ENCODE peak calls at places on chromosome 20, in nine cellular contexts. P is IMR-90, T is left ventricle myocardium inferior, V is Peyer's patch, C is stomach, O is left lung, Y is heart left ventricle, X is H9, U is thoracic aorta. M is an unnamed sample. For H3K9me3, the result is how much of the 10 kb centered on the place peaks cover.

GRCh38 chr20:1371235-1371782 is 21.5 kb downstream of the FKBP1A start:
- DNase-seq in P (no peak), T (no peak), V (no peak), C (no peak), O (no peak), Y (no peak), X (no peak), U (no peak), M (no peak)

GRCh38 chr20:33079267-33079666 is at the start of gene BPIFB4:
- DNase-seq in P (no peak), T (no peak), V (no peak), C (no peak), O (no peak), Y (no peak), X (no peak), U (no peak), M (no peak)

GRCh38 chr20:20492521-20493334 is 124.8 kb downstream of the INSM1 start:
- DNase-seq in P (no peak), T (no peak), V (no peak), C (peak), O (no peak), Y (no peak), X (no peak), U (no peak), M (no peak)

GRCh38 chr20:17872434-17872833 is 96.2 kb downstream of the SNX5 start:
- DNase-seq in P (no peak), T (no peak), V (no peak), C (no peak), O (no peak), Y (no peak), X (no peak), U (no peak), M (no peak)

GRCh38 chr20:63432577-63433061 is 39.8 kb downstream of the KCNQ2 start:
- DNase-seq in P (no peak), T (no peak), V (no peak), C (no peak), O (no peak), Y (no peak), X (peak), U (no peak), M (no peak)

GRCh38 chr20:31835977-31836852 is 9.2 kb downstream of the FOXS1 start:
- DNase-seq in P (peak), T (peak), V (peak), C (peak), O (peak), Y (peak), X (no peak), U (peak), M (peak)

GRCh38 chr20:34099675-34100074 is 12.4 kb downstream of the EIF2S2 start:
- DNase-seq in P (no peak), T (no peak), V (no peak), C (no peak), O (no peak), Y (no peak), X (no peak), U (no peak), M (no peak)

GRCh38 chr20:13009682-13010406 is 1.1 kb downstream of the SPTLC3 start:
- DNase-seq in P (peak), T (no peak), V (no peak), C (no peak), O (no peak), Y (peak), X (no peak), U (peak), M (peak)

GRCh38 chr20:44017905-44018683 is 103.4 kb downstream of the TOX2 start:
- DNase-seq in P (peak), T (no peak), V (no peak), C (peak), O (peak), Y (peak), X (no peak), U (peak), M (no peak)

GRCh38 chr20:12594410-12595130 is 414.2 kb upstream of the SPTLC3 start:
- DNase-seq in P (no peak), T (no peak), V (no peak), C (no peak), O (no peak), Y (no peak), X (no peak), U (no peak), M (no peak)

GRCh38 chr20:1809611-1810510 is 85.3 kb upstream of the SIRPA start:
- DNase-seq in P (peak), T (no peak), V (no peak), C (no peak), O (no peak), Y (no peak), X (no peak), U (no peak), M (peak)

GRCh38 chr20:1341561-1342265 is 12.8 kb upstream of the SDCBP2 start:
- DNase-seq in P (peak), T (no peak), V (no peak), C (no peak), O (no peak), Y (peak), X (peak), U (no peak), M (peak)

GRCh38 chr20:9024996-9025395 is 43.9 kb upstream of the PLCB4 start:
- DNase-seq in P (no peak), T (no peak), V (no peak), C (no peak), O (no peak), Y (no peak), X (no peak), U (no peak), M (no peak)

GRCh38 chr20:13355386-13355785 is 134.3 kb downstream of the ISM1 start:
- DNase-seq in P (no peak), T (no peak), V (no peak), C (no peak), O (no peak), Y (no peak), X (no peak), U (no peak), M (no peak)

GRCh38 chr20:51812861-51813260 is 10.5 kb upstream of the SALL4 start:
- DNase-seq in P (no peak), T (no peak), V (no peak), C (no peak), O (no peak), Y (no peak), X (no peak), U (no peak), M (no peak)

GRCh38 chr20:3406481-3407425 is 716 bp downstream of the DNAAF9 start:
- DNase-seq in P (peak), T (no peak), V (peak), C (peak), O (peak), Y (peak), X (peak), U (no peak), M (peak)

GRCh38 chr20:33310327-33310899 is 27.4 kb downstream of the BPIFB1 start:
- DNase-seq in P (no peak), T (no peak), V (no peak), C (no peak), O (no peak), Y (no peak), X (no peak), U (no peak), M (no peak)

GRCh38 chr20:44083220-44083933 is 103.6 kb downstream of the JPH2 start:
- DNase-seq in P (peak), T (peak), V (no peak), C (no peak), O (no peak), Y (peak), X (no peak), U (no peak), M (peak)

GRCh38 chr20:3390759-3391500 is 16.5 kb downstream of the DNAAF9 start:
- DNase-seq in P (no peak), T (no peak), V (no peak), C (no peak), O (no peak), Y (no peak), X (no peak), U (no peak), M (no peak)

GRCh38 chr20:37630161-37630560 is 63.7 kb upstream of the CTNNBL1 start:
- DNase-seq in P (no peak), T (no peak), V (no peak), C (no peak), O (no peak), Y (no peak), X (no peak), U (no peak), M (no peak)

GRCh38 chr20:44736170-44737021 is 9.3 kb upstream of the KCNK15 start:
- DNase-seq in P (peak), T (no peak), V (peak), C (peak), O (no peak), Y (peak), X (peak), U (no peak), M (peak)

GRCh38 chr20:62258499-62259293 is 20.4 kb downstream of the OSBPL2 start:
- DNase-seq in P (peak), T (no peak), V (no peak), C (no peak), O (no peak), Y (no peak), X (no peak), U (peak), M (peak)

GRCh38 chr20:4135385-4136077 is 120.2 kb upstream of the RNF24 start:
- DNase-seq in P (peak), T (no peak), V (no peak), C (peak), O (no peak), Y (no peak), X (peak), U (peak), M (no peak)

GRCh38 chr20:56157530-56158203 is 90.9 kb upstream of the MC3R start:
- DNase-seq in P (no peak), T (no peak), V (no peak), C (no peak), O (no peak), Y (no peak), X (no peak), U (no peak), M (no peak)
- H3K9me3 ChIP-seq in P (under half), T (under half), V (under half), C (under half), O (under half), Y (under half), X (half or more), U (under half), M (under half)

GRCh38 chr20:41782255-41782654 is 164.1 kb upstream of the CHD6 start:
- DNase-seq in P (no peak), T (no peak), V (no peak), C (no peak), O (no peak), Y (no peak), X (no peak), U (no peak), M (no peak)

GRCh38 chr20:41774291-41774690 is 156.1 kb upstream of the CHD6 start:
- DNase-seq in P (no peak), T (no peak), V (no peak), C (no peak), O (no peak), Y (no peak), X (no peak), U (no peak), M (no peak)

DNA sequence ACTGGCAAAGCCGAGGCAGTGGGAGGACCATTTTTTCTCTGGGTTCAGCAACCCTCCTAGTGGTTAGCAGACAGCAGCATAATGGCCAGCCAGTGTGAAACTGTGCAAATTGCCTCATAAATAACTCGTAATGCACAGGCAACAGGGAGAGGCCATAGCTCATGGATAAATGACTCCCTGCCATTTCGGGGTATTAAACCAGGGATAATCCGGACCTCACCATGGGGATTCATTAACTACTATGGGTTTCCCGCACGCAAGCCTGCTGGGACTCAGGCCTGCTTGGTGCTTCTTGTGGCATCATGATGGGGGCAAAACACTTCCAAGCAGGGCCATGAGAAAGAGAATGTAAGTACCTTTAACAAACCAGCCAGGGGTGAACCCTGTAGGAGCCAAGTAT is 158.3 kb upstream of the CHD6 start:
- DNase-seq in P (no peak), T (no peak), V (no peak), C (no peak), O (no peak), Y (no peak), X (no peak), U (no peak), M (no peak)
- H3K27ac ChIP-seq in P (no peak), T (no peak), V (no peak), C (no peak), O (no peak), Y (no peak), X (no peak), U (no peak), M (no peak)

DNA sequence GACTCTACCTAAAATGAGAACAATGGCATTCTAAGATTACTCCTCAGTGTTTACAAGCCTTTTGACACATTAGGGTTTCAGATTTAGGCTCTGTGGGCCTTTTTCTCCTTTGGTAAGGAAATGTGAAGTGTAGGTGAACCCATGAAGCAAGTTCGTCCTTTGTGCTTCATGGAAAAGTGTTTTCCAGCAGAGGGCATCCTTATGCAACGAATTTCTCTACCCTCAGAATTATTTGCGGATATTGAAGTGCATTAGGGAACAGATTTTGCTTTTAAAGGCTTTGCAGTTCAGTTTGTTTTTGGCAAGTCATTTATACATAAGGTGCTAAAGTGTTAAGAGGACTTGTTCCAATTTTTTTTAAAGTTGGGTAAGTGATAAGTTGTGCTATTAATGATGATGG is 55.7 kb upstream of the FERMT1 start:
- DNase-seq in P (peak), T (no peak), V (no peak), C (no peak), O (no peak), Y (no peak), X (no peak), U (no peak), M (no peak)
- TF ChIP-seq CTCF in P (peak), T (peak), V (peak), C (no peak), O (peak), Y (peak), X (peak), U (peak), M (no peak)

GRCh38 chr20:49367113-49367512 is 89.3 kb upstream of the ZNFX1 start:
- DNase-seq in P (no peak), T (no peak), V (no peak), C (no peak), O (no peak), Y (no peak), X (no peak), U (no peak), M (no peak)
- H3K9me3 ChIP-seq in P (under half), T (under half), V (under half), C (under half), O (under half), Y (under half), X (under half), U (under half), M (under half)

GRCh38 chr20:56359212-56360132 is 698 bp downstream of the FAM210B start:
- DNase-seq in P (peak), T (peak), V (peak), C (peak), O (peak), Y (peak), X (peak), U (no peak), M (peak)

GRCh38 chr20:56360899-56361199 is 2.1 kb downstream of the FAM210B start:
- DNase-seq in P (no peak), T (no peak), V (no peak), C (no peak), O (no peak), Y (no peak), X (no peak), U (no peak), M (no peak)

GRCh38 chr20:56361888-56362287 is 3.1 kb downstream of the FAM210B start:
- DNase-seq in P (no peak), T (no peak), V (no peak), C (no peak), O (no peak), Y (no peak), X (no peak), U (no peak), M (no peak)

GRCh38 chr20:56358600-56359211 is at the start of gene FAM210B:
- DNase-seq in P (peak), T (peak), V (peak), C (peak), O (peak), Y (peak), X (peak), U (peak), M (peak)

GRCh38 chr20:56360133-56360898 is 1.5 kb downstream of the FAM210B start:
- DNase-seq in P (no peak), T (no peak), V (no peak), C (no peak), O (peak), Y (no peak), X (no peak), U (no peak), M (no peak)
- H3K27ac ChIP-seq in P (peak), T (peak), V (peak), C (peak), O (peak), Y (peak), X (no peak), U (peak), M (peak)

DNA sequence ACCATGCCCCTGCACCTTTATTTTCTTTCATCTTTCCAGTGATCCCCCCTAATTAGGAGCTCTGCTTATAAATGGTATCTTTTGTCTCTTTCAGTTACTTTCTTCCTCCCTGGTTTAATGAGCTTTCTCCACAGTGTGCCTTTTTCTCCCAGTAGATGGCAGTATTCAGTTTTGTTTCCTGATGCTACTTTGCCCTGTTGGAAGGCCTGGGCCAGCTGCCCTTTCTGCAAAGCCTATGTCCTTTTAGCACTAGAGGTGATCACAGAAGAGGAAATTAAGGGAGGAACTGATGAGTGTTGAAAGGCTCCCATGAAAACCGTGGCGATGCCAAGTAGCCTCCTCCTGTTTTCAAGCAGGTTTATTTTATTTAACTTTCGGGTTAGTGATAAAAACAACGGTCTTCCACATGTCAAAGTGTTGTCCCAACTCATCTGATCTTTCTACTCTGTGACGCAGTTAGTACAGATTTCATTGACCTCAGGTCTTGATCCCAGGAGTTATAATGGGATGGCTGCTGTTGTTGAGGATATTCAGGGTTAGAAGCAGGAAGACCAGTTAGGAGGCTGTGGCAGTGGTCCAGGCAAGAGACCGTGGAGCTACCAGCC is 184.2 kb upstream of the BMP2 start:
- DNase-seq in P (peak), T (peak), V (no peak), C (peak), O (no peak), Y (no peak), X (peak), U (no peak), M (no peak)
- TF ChIP-seq CTCF in P (peak), T (peak), V (peak), C (peak), O (peak), Y (peak), X (peak), U (peak), M (peak)

DNA sequence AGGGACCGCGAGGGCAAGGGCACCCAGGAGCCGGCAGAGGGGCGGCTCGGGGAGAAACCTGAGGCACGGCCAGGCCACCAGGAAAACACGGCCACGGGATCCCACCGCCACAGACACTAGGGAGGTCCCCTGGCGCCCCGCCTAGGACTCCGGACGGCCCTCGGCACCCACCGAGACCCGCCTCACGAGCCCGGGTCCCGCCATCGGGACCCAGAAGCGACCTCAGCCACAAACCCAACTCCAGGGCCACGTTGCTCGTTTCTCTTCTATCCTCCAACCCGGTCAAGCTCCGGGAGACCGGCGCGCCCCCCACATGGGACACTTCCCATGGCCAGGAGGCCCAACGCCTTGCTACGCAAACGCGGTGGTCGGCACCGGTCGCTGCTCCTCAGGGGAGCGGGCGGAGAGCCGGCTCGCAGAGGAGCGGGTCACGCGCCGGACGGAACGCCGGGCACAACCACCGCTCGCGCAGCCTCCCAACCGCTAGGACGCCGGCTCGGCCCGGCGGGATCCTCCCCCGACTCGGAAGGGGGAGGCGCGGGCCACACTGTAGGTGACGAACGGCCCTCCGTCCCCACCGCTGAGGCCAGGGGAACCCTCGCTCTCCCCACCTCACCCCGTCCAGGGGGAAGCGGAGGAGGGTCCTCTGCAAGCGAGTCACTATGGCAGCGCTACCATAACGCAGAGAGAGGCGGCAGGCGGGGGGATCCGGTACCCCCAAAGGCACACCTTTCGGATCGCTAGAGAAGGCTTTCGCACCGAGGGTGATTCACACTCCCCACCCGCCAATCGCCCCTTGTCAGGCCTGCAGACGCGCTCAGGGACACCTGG is 1514.1 kb upstream of the DEFB115 start:
- DNase-seq in P (no peak), T (no peak), V (no peak), C (no peak), O (no peak), Y (no peak), X (no peak), U (no peak), M (no peak)
- H3K9me3 ChIP-seq in P (under half), T (under half), V (under half), C (under half), O (under half), Y (under half), X (under half), U (under half), M (under half)

GRCh38 chr20:47280228-47280627 is 76.3 kb downstream of the ZMYND8 start:
- DNase-seq in P (no peak), T (no peak), V (no peak), C (no peak), O (no peak), Y (no peak), X (no peak), U (no peak), M (peak)
- H3K27ac ChIP-seq in P (no peak), T (no peak), V (no peak), C (no peak), O (no peak), Y (no peak), X (no peak), U (no peak), M (no peak)

GRCh38 chr20:60453847-60454246 is 495.6 kb downstream of the CDH26 start:
- DNase-seq in P (no peak), T (no peak), V (no peak), C (no peak), O (no peak), Y (no peak), X (peak), U (no peak), M (no peak)
- TF ChIP-seq CTCF in P (no peak), T (no peak), V (no peak), C (no peak), O (no peak), Y (no peak), X (peak), U (no peak), M (no peak)

M was measured in right atrium auricular region.